ENCODE peak calls at places on chromosomes 13 and 19, in four cellular contexts. One of them, this sample, is unnamed.

GRCh38 chr13:105920375-105920774 is 615.1 kb downstream of the EFNB2 start:
- DNase-seq in K562: no peak
- DNase-seq in IMR-90: peak
- DNase-seq in H1: no peak
- DNase-seq in this sample: no peak

GRCh38 chr19:51272183-51272817 is 21.4 kb downstream of the SIGLECL1 start:
- DNase-seq in K562: no peak
- DNase-seq in IMR-90: no peak
- DNase-seq in H1: no peak
- DNase-seq in this sample: no peak

GRCh38 chr13:59793107-59793506 is 370.6 kb downstream of the DIAPH3 start:
- DNase-seq in K562: no peak
- DNase-seq in IMR-90: no peak
- DNase-seq in H1: peak
- DNase-seq in this sample: no peak

GRCh38 chr13:41891119-41891518 is 69.8 kb downstream of the VWA8 start:
- DNase-seq in K562: no peak
- DNase-seq in IMR-90: no peak
- DNase-seq in H1: no peak
- DNase-seq in this sample: no peak

GRCh38 chr19:47274891-47275865 is 493 bp downstream of the INAFM1 start:
- DNase-seq in K562: peak
- DNase-seq in IMR-90: no peak
- DNase-seq in H1: no peak
- DNase-seq in this sample: no peak

GRCh38 chr13:94330552-94331071 is 148.9 kb downstream of the DCT start:
- DNase-seq in K562: no peak
- DNase-seq in IMR-90: no peak
- DNase-seq in H1: no peak
- DNase-seq in this sample: no peak

GRCh38 chr13:87498681-87499080 is 172.5 kb upstream of the SLITRK5 start:
- DNase-seq in K562: no peak
- DNase-seq in IMR-90: peak
- DNase-seq in H1: no peak
- DNase-seq in this sample: no peak

GRCh38 chr13:95226932-95227718 is 74.1 kb downstream of the ABCC4 start:
- DNase-seq in K562: no peak
- DNase-seq in IMR-90: no peak
- DNase-seq in H1: no peak
- DNase-seq in this sample: peak

GRCh38 chr19:11479090-11479469 is 1.8 kb downstream of the ELAVL3 start:
- DNase-seq in K562: no peak
- DNase-seq in IMR-90: no peak
- DNase-seq in H1: no peak
- DNase-seq in this sample: no peak

GRCh38 chr13:79405501-79405830 is 589 bp downstream of the RBM26 start:
- DNase-seq in K562: no peak
- DNase-seq in IMR-90: no peak
- DNase-seq in H1: no peak
- DNase-seq in this sample: no peak

GRCh38 chr13:109204657-109205056 is 575.2 kb downstream of the MYO16 start:
- DNase-seq in K562: no peak
- DNase-seq in IMR-90: no peak
- DNase-seq in H1: no peak
- DNase-seq in this sample: no peak

GRCh38 chr19:8079988-8080387 is 27.4 kb downstream of the CCL25 start:
- DNase-seq in K562: no peak
- DNase-seq in IMR-90: no peak
- DNase-seq in H1: no peak
- DNase-seq in this sample: no peak

GRCh38 chr13:76245920-76246319 is 609.8 kb downstream of the LMO7 start:
- DNase-seq in K562: no peak
- DNase-seq in IMR-90: no peak
- DNase-seq in H1: no peak
- DNase-seq in this sample: no peak

GRCh38 chr19:53555352-53555751 is 17.4 kb downstream of the ZNF331 start:
- DNase-seq in K562: no peak
- DNase-seq in IMR-90: no peak
- DNase-seq in H1: no peak
- DNase-seq in this sample: no peak
- TF ChIP-seq CHD1 in K562: no peak
- TF ChIP-seq CHD1 in IMR-90: no peak
- TF ChIP-seq CHD1 in H1: no peak
- TF ChIP-seq CHD1 in this sample: no peak

DNA sequence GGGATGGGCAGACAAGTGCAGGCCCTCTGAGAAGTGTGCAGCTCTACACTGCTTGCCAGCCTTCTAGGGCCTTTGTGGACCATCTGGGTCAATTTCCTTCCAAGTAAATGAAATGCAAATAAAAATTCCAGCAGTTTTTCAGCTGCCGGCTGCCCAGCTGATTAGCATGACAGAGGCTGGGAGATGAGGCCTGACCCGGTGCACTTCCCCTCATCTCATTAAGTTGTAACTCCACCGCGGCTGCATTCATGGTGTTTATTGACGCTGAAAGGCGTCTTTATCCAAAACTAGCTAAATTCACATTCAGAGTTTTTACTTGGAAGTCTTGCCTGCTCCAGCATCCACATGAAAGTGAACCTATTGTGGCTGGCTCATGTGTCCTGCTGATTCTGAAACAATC is 47.4 kb upstream of the GSX1 start:
- DNase-seq in K562: no peak
- DNase-seq in IMR-90: no peak
- DNase-seq in H1: no peak
- DNase-seq in this sample: no peak
- TF ChIP-seq CHD1 in K562: no peak
- TF ChIP-seq CHD1 in IMR-90: no peak
- TF ChIP-seq CHD1 in H1: no peak
- TF ChIP-seq CHD1 in this sample: no peak

DNA sequence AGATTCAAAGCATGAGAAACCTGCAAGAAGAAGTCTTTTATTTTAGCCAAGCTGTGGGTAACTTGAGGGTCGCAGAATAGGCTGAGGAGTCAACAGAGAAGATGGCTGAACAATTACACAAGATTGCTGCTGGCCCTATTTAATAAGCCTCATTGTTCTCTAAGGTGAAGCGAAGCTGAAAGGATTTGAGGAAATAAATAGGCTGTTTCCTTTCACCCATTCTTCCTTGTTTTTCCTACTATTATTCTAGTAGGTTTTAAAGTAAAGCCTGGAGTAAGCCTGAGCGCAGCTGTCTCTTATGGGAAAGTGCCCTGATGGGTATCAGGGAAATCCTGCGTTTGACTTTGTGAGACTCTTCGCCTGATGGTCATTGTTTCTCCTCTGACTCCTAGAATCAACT is 25.0 kb upstream of the PCCA start:
- DNase-seq in K562: no peak
- DNase-seq in IMR-90: no peak
- DNase-seq in H1: no peak
- DNase-seq in this sample: no peak
- TF ChIP-seq CHD1 in K562: no peak
- TF ChIP-seq CHD1 in IMR-90: no peak
- TF ChIP-seq CHD1 in H1: no peak
- TF ChIP-seq CHD1 in this sample: no peak

DNA sequence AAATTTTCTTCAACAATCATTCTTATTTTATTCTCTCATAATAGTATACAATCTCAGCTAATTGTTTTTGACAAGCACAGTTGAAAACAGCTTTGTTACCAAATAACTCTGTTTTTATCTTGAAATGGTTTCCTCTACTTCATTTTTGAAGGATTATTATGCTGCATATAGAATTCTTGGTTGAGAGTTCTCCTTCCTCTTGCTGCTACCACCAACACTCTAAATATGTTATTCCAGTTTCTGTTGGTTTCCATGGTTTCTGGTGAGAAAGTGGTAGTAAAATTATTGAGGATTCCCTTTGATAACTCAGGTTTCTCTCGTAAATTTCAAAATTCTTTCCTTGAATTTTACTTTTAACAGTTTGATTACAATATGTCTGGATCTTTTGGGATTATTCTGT is 1725.9 kb downstream of the PCDH9 start:
- DNase-seq in K562: no peak
- DNase-seq in IMR-90: no peak
- DNase-seq in H1: no peak
- DNase-seq in this sample: no peak
- TF ChIP-seq CHD1 in K562: no peak
- TF ChIP-seq CHD1 in IMR-90: no peak
- TF ChIP-seq CHD1 in H1: no peak
- TF ChIP-seq CHD1 in this sample: no peak

GRCh38 chr19:3966051-3967017 is 4.6 kb downstream of the DAPK3 start:
- DNase-seq in K562: no peak
- DNase-seq in IMR-90: no peak
- DNase-seq in H1: no peak
- DNase-seq in this sample: no peak

GRCh38 chr19:3963458-3964255 is 7.2 kb downstream of the DAPK3 start:
- DNase-seq in K562: no peak
- DNase-seq in IMR-90: no peak
- DNase-seq in H1: no peak
- DNase-seq in this sample: no peak

GRCh38 chr19:3961007-3961406 is 9.9 kb downstream of the DAPK3 start:
- DNase-seq in K562: no peak
- DNase-seq in IMR-90: no peak
- DNase-seq in H1: no peak
- DNase-seq in this sample: no peak

GRCh38 chr19:3968556-3969434 is 2.1 kb downstream of the DAPK3 start:
- DNase-seq in K562: peak
- DNase-seq in IMR-90: peak
- DNase-seq in H1: peak
- DNase-seq in this sample: no peak

GRCh38 chr19:3964256-3965194 is 6.4 kb downstream of the DAPK3 start:
- DNase-seq in K562: no peak
- DNase-seq in IMR-90: no peak
- DNase-seq in H1: no peak
- DNase-seq in this sample: no peak
- TF ChIP-seq CHD1 in K562: no peak
- TF ChIP-seq CHD1 in IMR-90: no peak
- TF ChIP-seq CHD1 in H1: no peak
- TF ChIP-seq CHD1 in this sample: no peak

GRCh38 chr19:39398297-39398864 is 7.2 kb downstream of the MED29 start:
- DNase-seq in K562: no peak
- DNase-seq in IMR-90: peak
- DNase-seq in H1: no peak
- DNase-seq in this sample: no peak
- TF ChIP-seq CHD1 in K562: no peak
- TF ChIP-seq CHD1 in IMR-90: no peak
- TF ChIP-seq CHD1 in H1: no peak
- TF ChIP-seq CHD1 in this sample: no peak

GRCh38 chr19:50226536-50226935 is 23.1 kb downstream of the MYH14 start:
- DNase-seq in K562: no peak
- DNase-seq in IMR-90: no peak
- DNase-seq in H1: no peak
- DNase-seq in this sample: no peak

GRCh38 chr19:50221087-50221486 is 17.7 kb downstream of the MYH14 start:
- DNase-seq in K562: no peak
- DNase-seq in IMR-90: no peak
- DNase-seq in H1: no peak
- DNase-seq in this sample: no peak

GRCh38 chr19:50222691-50223438 is 19.4 kb downstream of the MYH14 start:
- DNase-seq in K562: no peak
- DNase-seq in IMR-90: no peak
- DNase-seq in H1: no peak
- DNase-seq in this sample: no peak

GRCh38 chr19:50224986-50225747 is 21.7 kb downstream of the MYH14 start:
- DNase-seq in K562: no peak
- DNase-seq in IMR-90: no peak
- DNase-seq in H1: no peak
- DNase-seq in this sample: no peak

DNA sequence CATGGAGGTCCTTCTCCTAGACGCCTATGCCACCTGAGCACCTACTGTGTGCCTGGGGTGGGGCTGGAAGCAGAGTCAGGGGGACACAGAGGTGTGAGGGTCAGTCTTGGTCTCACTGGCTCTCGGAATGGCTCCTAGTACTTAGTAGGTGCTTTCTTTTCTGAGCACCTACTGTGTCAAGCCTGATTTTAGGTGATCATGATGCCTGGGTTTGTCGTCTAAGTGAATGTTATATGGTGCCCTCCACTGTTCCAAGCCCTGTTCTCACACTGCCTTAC is 20.0 kb downstream of the MYH14 start:
- DNase-seq in K562: no peak
- DNase-seq in IMR-90: no peak
- DNase-seq in H1: no peak
- DNase-seq in this sample: no peak
- TF ChIP-seq CHD1 in K562: no peak
- TF ChIP-seq CHD1 in IMR-90: no peak
- TF ChIP-seq CHD1 in H1: no peak
- TF ChIP-seq CHD1 in this sample: no peak

DNA sequence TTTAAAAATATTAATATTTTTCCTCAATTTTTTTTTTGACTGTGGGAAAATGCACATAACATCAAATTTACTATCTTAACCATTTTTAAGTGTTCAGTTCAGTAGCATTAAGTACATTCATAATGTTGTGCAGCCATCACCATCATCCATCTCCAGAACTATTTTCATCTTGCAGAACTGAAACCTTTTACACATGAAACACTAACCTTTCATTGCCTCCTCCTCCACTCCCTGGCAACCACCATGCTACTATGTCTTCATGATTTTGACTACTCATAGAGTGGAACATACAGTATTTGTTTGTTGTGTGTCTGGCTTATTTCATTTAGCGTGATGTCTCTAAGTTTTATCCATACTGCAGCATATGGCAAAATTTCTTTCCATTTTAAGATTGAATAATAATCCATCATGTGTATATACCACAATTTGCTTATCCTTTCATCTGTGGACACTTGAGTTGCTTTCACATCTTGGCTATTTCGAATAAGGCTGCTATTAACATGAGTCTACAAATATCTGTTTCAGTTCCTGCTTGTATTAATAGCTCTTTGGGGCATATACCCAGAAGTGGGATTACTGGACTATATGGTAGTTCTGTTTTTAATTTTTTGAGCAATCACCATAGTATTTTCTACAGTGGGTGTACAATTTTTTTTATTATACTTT is 376.4 kb downstream of the MTUS2 start:
- DNase-seq in K562: no peak
- DNase-seq in IMR-90: no peak
- DNase-seq in H1: no peak
- DNase-seq in this sample: peak
- TF ChIP-seq CHD1 in K562: no peak
- TF ChIP-seq CHD1 in IMR-90: no peak
- TF ChIP-seq CHD1 in H1: no peak
- TF ChIP-seq CHD1 in this sample: no peak

DNA sequence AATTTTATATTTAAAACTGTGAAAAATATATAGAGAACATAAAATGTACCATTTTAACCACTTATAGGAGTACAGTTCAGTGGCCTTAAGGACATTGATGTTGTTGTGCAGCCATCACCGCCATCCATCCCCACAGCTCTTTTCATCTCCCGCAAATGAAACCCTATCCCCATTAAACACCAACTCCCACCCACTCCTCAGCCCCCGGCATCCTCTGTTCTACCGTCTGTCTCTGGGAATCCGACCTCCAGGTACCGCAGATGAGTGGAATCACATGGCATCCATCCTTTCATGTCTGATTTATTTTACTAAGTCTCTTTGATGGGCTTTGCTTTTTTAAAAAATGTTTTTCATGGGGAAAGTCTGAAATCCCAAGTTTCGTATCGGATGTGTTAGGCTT is 23.8 kb upstream of the SMIM17 start:
- DNase-seq in K562: no peak
- DNase-seq in IMR-90: no peak
- DNase-seq in H1: no peak
- DNase-seq in this sample: no peak
- TF ChIP-seq CHD1 in K562: no peak
- TF ChIP-seq CHD1 in IMR-90: no peak
- TF ChIP-seq CHD1 in H1: no peak
- TF ChIP-seq CHD1 in this sample: no peak